ENCODE peak calls at places on chromosomes 7 and 10, in five cellular contexts. One of them, this sample, is unnamed.

GRCh38 chr10:30562787-30563186 is 66.8 kb downstream of the LYZL2 start:
- DNase-seq in GM12865: peak; percentile 65
- DNase-seq in right lobe of liver: no peak
- DNase-seq in fibroblast of the aortic adventitia: no peak
- DNase-seq in HCT116: no peak
- DNase-seq in this sample: peak; percentile 78

GRCh38 chr10:133439517-133440461 is 14.0 kb upstream of the SCART1 start:
- DNase-seq in fibroblast of the aortic adventitia: no peak
- DNase-seq in HCT116: no peak
- DNase-seq in GM12865: no peak
- DNase-seq in right lobe of liver: no peak
- DNase-seq in this sample: no peak

GRCh38 chr7:149422914-149423285 is 38.0 kb downstream of the ZNF777 start:
- DNase-seq in GM12865: no peak
- DNase-seq in fibroblast of the aortic adventitia: no peak
- DNase-seq in right lobe of liver: no peak
- DNase-seq in HCT116: no peak
- DNase-seq in this sample: no peak

GRCh38 chr10:91603931-91604331 is 28.9 kb downstream of the PPP1R3C start:
- DNase-seq in GM12865: no peak
- DNase-seq in HCT116: no peak
- DNase-seq in right lobe of liver: no peak
- DNase-seq in fibroblast of the aortic adventitia: peak; percentile 51
- DNase-seq in this sample: no peak

GRCh38 chr10:49606981-49607535 is 3.1 kb upstream of the SLC18A3 start:
- DNase-seq in right lobe of liver: peak; percentile 64
- DNase-seq in GM12865: peak; percentile 73
- DNase-seq in fibroblast of the aortic adventitia: peak; percentile 70
- DNase-seq in HCT116: no peak
- DNase-seq in this sample: peak; percentile 75

GRCh38 chr10:46525177-46525823 is 31.2 kb downstream of the GPRIN2 start:
- DNase-seq in fibroblast of the aortic adventitia: peak; percentile 81
- DNase-seq in GM12865: peak; percentile 19
- DNase-seq in right lobe of liver: peak; percentile 38
- DNase-seq in HCT116: peak; percentile 56
- DNase-seq in this sample: peak; percentile 65

GRCh38 chr10:132865236-132865635 is 77.1 kb downstream of the CFAP46 start:
- DNase-seq in GM12865: no peak
- DNase-seq in HCT116: no peak
- DNase-seq in right lobe of liver: peak; percentile 29
- DNase-seq in fibroblast of the aortic adventitia: no peak
- DNase-seq in this sample: no peak

GRCh38 chr7:28106316-28106957 is 74.2 kb downstream of the JAZF1 start:
- DNase-seq in fibroblast of the aortic adventitia: no peak
- DNase-seq in right lobe of liver: no peak
- DNase-seq in GM12865: no peak
- DNase-seq in HCT116: no peak
- DNase-seq in this sample: no peak

GRCh38 chr7:65251851-65252620 is 121.6 kb upstream of the ZNF92 start:
- DNase-seq in HCT116: peak; percentile 71
- DNase-seq in right lobe of liver: no peak
- DNase-seq in GM12865: peak; percentile 64
- DNase-seq in fibroblast of the aortic adventitia: peak; percentile 22
- DNase-seq in this sample: no peak

GRCh38 chr10:112092529-112092928 is 91.0 kb downstream of the GPAM start:
- DNase-seq in GM12865: no peak
- DNase-seq in right lobe of liver: no peak
- DNase-seq in fibroblast of the aortic adventitia: no peak
- DNase-seq in HCT116: no peak
- DNase-seq in this sample: no peak

GRCh38 chr7:14020339-14020900 is 31.0 kb upstream of the ETV1 start:
- DNase-seq in right lobe of liver: no peak
- DNase-seq in fibroblast of the aortic adventitia: peak; percentile 13
- DNase-seq in HCT116: no peak
- DNase-seq in GM12865: no peak
- DNase-seq in this sample: no peak

GRCh38 chr10:28177944-28178637 is 124.8 kb downstream of the MPP7 start:
- DNase-seq in fibroblast of the aortic adventitia: peak; percentile 19
- DNase-seq in HCT116: no peak
- DNase-seq in GM12865: peak; percentile 15
- DNase-seq in right lobe of liver: no peak
- DNase-seq in this sample: peak; percentile 11

GRCh38 chr10:29946953-29947700 is 112.3 kb downstream of the JCAD start:
- DNase-seq in GM12865: no peak
- DNase-seq in fibroblast of the aortic adventitia: peak; percentile 93
- DNase-seq in HCT116: no peak
- DNase-seq in right lobe of liver: peak; percentile 72
- DNase-seq in this sample: no peak

GRCh38 chr7:50679218-50680007 is 103.3 kb downstream of the GRB10 start:
- DNase-seq in right lobe of liver: no peak
- DNase-seq in GM12865: peak; percentile 47
- DNase-seq in fibroblast of the aortic adventitia: peak; percentile 57
- DNase-seq in HCT116: peak; percentile 18
- DNase-seq in this sample: peak; percentile 60

GRCh38 chr10:35306852-35307251 is 29.5 kb upstream of the CCNY start:
- DNase-seq in fibroblast of the aortic adventitia: peak; percentile 23
- DNase-seq in HCT116: no peak
- DNase-seq in right lobe of liver: no peak
- DNase-seq in GM12865: no peak
- DNase-seq in this sample: no peak

DNA sequence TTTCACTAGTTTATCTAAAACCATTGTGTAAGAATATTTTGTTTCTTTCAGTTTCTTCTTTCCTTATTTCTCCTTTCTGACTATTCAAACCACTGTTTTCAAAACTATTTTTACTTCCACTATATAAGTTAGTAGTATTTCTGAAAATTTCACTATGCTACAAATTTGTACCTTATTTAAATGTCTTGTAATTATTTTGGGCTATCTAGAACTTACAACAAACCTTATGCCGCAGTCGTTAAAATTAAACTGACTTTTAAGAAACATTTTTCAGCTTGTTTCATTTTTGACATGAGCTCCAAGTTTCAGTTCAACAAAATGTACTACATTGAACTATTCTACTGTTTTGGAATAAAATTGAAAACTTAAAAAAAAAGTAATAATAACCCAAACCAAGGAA is 1.8 kb downstream of the TFEC start:
- DNase-seq in GM12865: peak; percentile 12
- DNase-seq in right lobe of liver: no peak
- DNase-seq in fibroblast of the aortic adventitia: no peak
- DNase-seq in HCT116: no peak
- DNase-seq in this sample: no peak
- H3K4me3 ChIP-seq in GM12865: no peak overlapping the region
- H3K4me3 ChIP-seq in right lobe of liver: peak overlapping the region; percentile 10
- H3K4me3 ChIP-seq in fibroblast of the aortic adventitia: no peak overlapping the region
- H3K4me3 ChIP-seq in HCT116: no peak overlapping the region
- H3K4me3 ChIP-seq in this sample: no peak overlapping the region

DNA sequence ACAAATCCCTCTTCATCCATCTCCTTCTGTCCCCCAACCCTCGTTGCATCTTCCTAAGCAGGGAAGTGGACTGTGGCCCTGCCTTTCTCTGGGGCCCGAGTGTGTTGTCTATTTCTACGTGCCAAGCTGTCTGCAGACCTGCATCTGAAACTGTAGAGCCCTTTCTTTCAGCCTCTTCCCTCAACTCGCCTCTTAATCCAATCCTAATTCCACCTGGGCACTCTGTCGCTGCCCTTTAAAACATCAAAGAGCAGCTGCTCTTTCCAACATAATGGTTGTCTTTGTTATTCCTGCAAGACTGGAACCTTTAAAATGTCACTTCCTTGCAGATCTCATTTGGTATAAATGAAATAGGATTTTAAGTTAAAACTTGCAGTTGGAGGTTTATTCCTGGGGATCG is 21.5 kb upstream of the ADAM12 start:
- DNase-seq in fibroblast of the aortic adventitia: no peak
- DNase-seq in right lobe of liver: no peak
- DNase-seq in HCT116: no peak
- DNase-seq in GM12865: no peak
- DNase-seq in this sample: no peak
- H3K4me3 ChIP-seq in fibroblast of the aortic adventitia: no peak overlapping the region
- H3K4me3 ChIP-seq in right lobe of liver: no peak overlapping the region
- H3K4me3 ChIP-seq in HCT116: no peak overlapping the region
- H3K4me3 ChIP-seq in GM12865: no peak overlapping the region
- H3K4me3 ChIP-seq in this sample: no peak overlapping the region

DNA sequence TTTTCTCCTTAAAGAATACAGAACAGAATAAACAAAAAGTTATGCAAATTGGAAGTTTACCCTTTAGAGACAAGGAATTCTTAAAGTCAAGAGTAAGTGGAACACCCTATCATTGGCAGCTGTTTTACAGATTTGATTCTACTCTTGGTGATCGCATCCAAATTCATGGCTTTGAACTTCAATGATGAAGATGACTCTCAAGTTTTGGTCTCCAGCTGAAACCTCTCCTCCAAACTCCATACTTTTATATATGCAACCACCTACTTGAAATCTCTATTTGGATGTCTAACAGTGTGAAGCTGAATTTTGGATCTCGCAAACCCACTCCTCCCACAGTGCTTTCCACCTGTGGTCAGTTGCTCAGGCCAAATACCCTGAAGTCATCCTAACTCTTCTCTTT is 80.4 kb downstream of the EPC1 start:
- DNase-seq in GM12865: no peak
- DNase-seq in HCT116: no peak
- DNase-seq in fibroblast of the aortic adventitia: no peak
- DNase-seq in right lobe of liver: no peak
- DNase-seq in this sample: no peak
- H3K4me3 ChIP-seq in GM12865: no peak overlapping the region
- H3K4me3 ChIP-seq in HCT116: no peak overlapping the region
- H3K4me3 ChIP-seq in fibroblast of the aortic adventitia: no peak overlapping the region
- H3K4me3 ChIP-seq in right lobe of liver: no peak overlapping the region
- H3K4me3 ChIP-seq in this sample: no peak overlapping the region

GRCh38 chr7:112160771-112161150 is 45.4 kb downstream of the DOCK4 start:
- DNase-seq in right lobe of liver: no peak
- DNase-seq in fibroblast of the aortic adventitia: no peak
- DNase-seq in GM12865: no peak
- DNase-seq in HCT116: no peak
- DNase-seq in this sample: no peak
- H3K4me3 ChIP-seq in right lobe of liver: no peak overlapping the region
- H3K4me3 ChIP-seq in fibroblast of the aortic adventitia: no peak overlapping the region
- H3K4me3 ChIP-seq in GM12865: no peak overlapping the region
- H3K4me3 ChIP-seq in HCT116: no peak overlapping the region
- H3K4me3 ChIP-seq in this sample: no peak overlapping the region

GRCh38 chr7:27095050-27095896 is 527 bp downstream of the HOXA1 start:
- DNase-seq in right lobe of liver: no peak
- DNase-seq in fibroblast of the aortic adventitia: no peak
- DNase-seq in HCT116: no peak
- DNase-seq in GM12865: no peak
- DNase-seq in this sample: no peak

GRCh38 chr7:27092753-27093097 is 3.1 kb downstream of the HOXA1 start:
- DNase-seq in HCT116: no peak
- DNase-seq in fibroblast of the aortic adventitia: no peak
- DNase-seq in right lobe of liver: no peak
- DNase-seq in GM12865: no peak
- DNase-seq in this sample: no peak

GRCh38 chr7:27091936-27092752 is 3.7 kb downstream of the HOXA1 start:
- DNase-seq in GM12865: no peak
- DNase-seq in HCT116: no peak
- DNase-seq in fibroblast of the aortic adventitia: no peak
- DNase-seq in right lobe of liver: no peak
- DNase-seq in this sample: no peak

GRCh38 chr7:27095897-27096755 is at the start of gene HOXA1:
- DNase-seq in right lobe of liver: peak; percentile 77
- DNase-seq in GM12865: peak; percentile 94
- DNase-seq in fibroblast of the aortic adventitia: peak; percentile 88
- DNase-seq in HCT116: peak; percentile 80
- DNase-seq in this sample: peak; percentile 87

DNA sequence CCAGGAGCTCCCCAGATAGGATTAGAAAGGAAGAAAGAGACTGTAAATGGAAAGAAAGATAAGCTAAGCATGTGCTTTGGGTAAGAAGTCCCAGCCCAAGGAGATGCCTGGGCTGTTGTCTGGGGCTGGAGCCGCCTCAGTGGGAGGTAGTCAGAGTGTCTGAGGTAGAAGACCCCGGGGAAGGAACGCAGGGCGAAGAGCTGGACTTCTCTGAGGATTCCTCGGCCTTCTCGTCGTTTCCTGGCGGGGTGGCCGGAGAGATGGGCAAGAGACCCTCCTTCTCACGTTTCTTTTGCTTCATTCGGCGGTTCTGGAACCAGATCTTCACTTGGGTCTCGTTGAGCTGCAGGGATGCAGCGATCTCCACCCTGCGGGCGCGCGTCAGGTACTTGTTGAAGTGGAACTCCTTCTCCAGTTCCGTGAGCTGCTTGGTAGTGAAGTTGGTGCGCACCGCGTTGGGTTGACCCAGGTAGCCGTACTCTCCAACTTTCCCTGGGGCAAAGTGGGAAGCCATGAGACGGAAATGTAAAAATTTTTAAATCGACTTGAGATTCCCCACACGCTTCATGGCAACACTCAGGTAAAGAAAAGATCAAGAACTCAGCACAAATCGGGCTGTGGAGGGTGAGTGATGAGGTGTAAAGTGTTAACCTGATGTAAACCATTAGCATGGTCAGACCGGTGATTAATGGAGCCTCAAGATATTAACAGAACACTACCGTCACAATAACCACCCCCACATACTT is 1.3 kb downstream of the HOXA1 start:
- DNase-seq in GM12865: no peak
- DNase-seq in fibroblast of the aortic adventitia: no peak
- DNase-seq in HCT116: no peak
- DNase-seq in right lobe of liver: no peak
- DNase-seq in this sample: no peak
- H3K4me3 ChIP-seq in GM12865: no peak overlapping the region
- H3K4me3 ChIP-seq in fibroblast of the aortic adventitia: no peak overlapping the region
- H3K4me3 ChIP-seq in HCT116: no peak overlapping the region
- H3K4me3 ChIP-seq in right lobe of liver: no peak overlapping the region
- H3K4me3 ChIP-seq in this sample: no peak overlapping the region

GRCh38 chr7:55931421-55932151 is 20.1 kb upstream of the MRPS17 start:
- DNase-seq in HCT116: no peak
- DNase-seq in GM12865: no peak
- DNase-seq in right lobe of liver: no peak
- DNase-seq in fibroblast of the aortic adventitia: no peak
- DNase-seq in this sample: no peak
- H3K4me3 ChIP-seq in HCT116: no peak overlapping the region
- H3K4me3 ChIP-seq in GM12865: no peak overlapping the region
- H3K4me3 ChIP-seq in right lobe of liver: no peak overlapping the region
- H3K4me3 ChIP-seq in fibroblast of the aortic adventitia: no peak overlapping the region
- H3K4me3 ChIP-seq in this sample: no peak overlapping the region

DNA sequence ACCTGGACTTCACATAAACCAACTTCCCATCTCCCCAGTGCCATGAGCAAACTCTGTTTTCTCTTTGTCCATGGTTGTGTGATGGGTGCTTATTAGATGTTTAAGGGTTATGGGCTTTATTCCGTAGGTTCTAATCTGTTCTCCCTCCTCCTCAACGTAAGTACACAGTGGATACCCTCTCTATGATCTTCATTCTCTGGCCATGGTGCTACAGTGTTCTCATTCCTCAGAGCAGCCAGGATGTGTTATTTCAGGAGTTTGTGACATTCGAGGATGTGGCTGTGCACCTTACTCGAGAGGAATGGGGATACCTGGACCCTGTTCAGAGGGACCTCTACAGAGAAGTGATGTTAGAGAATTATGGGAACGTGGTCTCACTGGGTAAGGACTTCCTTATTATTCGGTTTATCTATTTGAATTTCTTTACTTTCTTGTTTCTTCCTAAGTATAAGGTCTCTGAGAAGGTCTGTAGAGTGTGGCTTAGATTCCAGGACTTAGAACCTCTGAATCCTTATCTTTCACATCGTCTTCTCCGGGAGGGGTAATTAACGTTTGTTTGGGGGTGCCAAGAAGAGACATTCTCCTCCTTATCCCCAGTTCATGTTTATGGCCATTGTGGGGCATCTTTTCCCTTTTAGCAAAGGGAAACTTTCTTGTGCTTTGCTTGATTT is 3.8 kb downstream of the ZNF655 start:
- DNase-seq in fibroblast of the aortic adventitia: no peak
- DNase-seq in HCT116: no peak
- DNase-seq in GM12865: no peak
- DNase-seq in right lobe of liver: no peak
- DNase-seq in this sample: no peak
- H3K4me3 ChIP-seq in fibroblast of the aortic adventitia: no peak overlapping the region
- H3K4me3 ChIP-seq in HCT116: no peak overlapping the region
- H3K4me3 ChIP-seq in GM12865: no peak overlapping the region
- H3K4me3 ChIP-seq in right lobe of liver: no peak overlapping the region
- H3K4me3 ChIP-seq in this sample: no peak overlapping the region